ENCODE peak calls at places on chromosomes 13 and 19, in eight cellular contexts. N is glutamatergic neuron, C is AG08396, L is fibroblast of lung, B is progenitor cell of endocrine pancreas, I is anterior cingulate cortex, T is sciatic nerve, O is neural progenitor cell. X is an unnamed sample.

GRCh38 chr13:49877629-49878218 is 58.4 kb downstream of the SPRYD7 start:
- DNase-seq in L (peak; percentile 6), T (no peak), O (peak; percentile 41), I (no peak), C (no peak), B (no peak), N (no peak), X (peak; percentile 24)

GRCh38 chr13:42369071-42369795 is 97.3 kb downstream of the AKAP11 start:
- DNase-seq in I (no peak), T (no peak), N (no peak), L (no peak), C (no peak), O (no peak), B (no peak), X (no peak)

GRCh38 chr13:113802090-113802531 is 43.1 kb downstream of the TMEM255B start:
- DNase-seq in O (peak; percentile 67), T (peak; percentile 84), B (no peak), I (no peak), C (peak; percentile 94), N (peak; percentile 63), L (peak; percentile 72), X (peak; percentile 68)

GRCh38 chr13:25137624-25137892 is 34.5 kb downstream of the AMER2 start:
- DNase-seq in T (no peak), I (no peak), L (no peak), N (no peak), C (no peak), O (no peak), B (no peak), X (no peak)

GRCh38 chr19:18737337-18737953 is 53.7 kb downstream of the COMP start:
- DNase-seq in B (no peak), C (no peak), T (no peak), I (no peak), O (peak; percentile 39), L (peak; percentile 10), N (no peak), X (no peak)

GRCh38 chr13:50797081-50797480 is 46.4 kb downstream of the DLEU7 start:
- DNase-seq in T (no peak), I (no peak), L (no peak), C (no peak), N (no peak), B (no peak), O (no peak), X (no peak)

GRCh38 chr19:23554548-23554947 is 132.5 kb downstream of the ZNF675 start:
- DNase-seq in N (no peak), C (no peak), B (no peak), T (no peak), I (no peak), L (no peak), O (no peak), X (no peak)

GRCh38 chr19:3852614-3853254 is 16.1 kb downstream of the ZFR2 start:
- DNase-seq in I (no peak), O (no peak), C (peak; percentile 83), N (no peak), T (no peak), B (no peak), L (peak; percentile 86), X (no peak)

GRCh38 chr19:38003427-38004099 is 96.6 kb downstream of the SIPA1L3 start:
- DNase-seq in N (peak; percentile 76), C (peak; percentile 45), B (no peak), T (peak; percentile 76), I (peak; percentile 54), L (peak; percentile 92), O (peak; percentile 85), X (no peak)

GRCh38 chr13:57631607-57632275 is at the start of gene PCDH17:
- DNase-seq in L (peak; percentile 74), N (peak; percentile 50), T (peak; percentile 56), O (peak; percentile 70), I (peak; percentile 77), B (peak; percentile 14), C (peak; percentile 22), X (peak; percentile 80)

GRCh38 chr19:47133021-47133471 is 2.4 kb downstream of the SAE1 start:
- DNase-seq in B (no peak), T (no peak), I (no peak), C (no peak), N (no peak), O (no peak), L (no peak), X (no peak)

GRCh38 chr19:39805120-39805519 is 26.5 kb downstream of the LEUTX start:
- DNase-seq in I (no peak), L (no peak), C (no peak), T (no peak), O (no peak), N (no peak), B (no peak), X (no peak)

GRCh38 chr19:53877361-53877766 is 4.6 kb upstream of the PRKCG start:
- DNase-seq in L (peak; percentile 22), B (no peak), I (no peak), N (no peak), T (no peak), C (no peak), O (no peak), X (no peak)

GRCh38 chr13:112875627-112876026 is 93.4 kb upstream of the MCF2L start:
- DNase-seq in L (no peak), N (peak; percentile 26), I (no peak), T (no peak), O (no peak), C (no peak), B (no peak), X (no peak)

GRCh38 chr13:100440756-100441421 is 147.7 kb downstream of the GGACT start:
- DNase-seq in T (no peak), I (no peak), N (no peak), C (peak; percentile 36), B (no peak), L (peak; percentile 78), O (no peak), X (no peak)

GRCh38 chr19:46967578-46968018 is 52.0 kb upstream of the NPAS1 start:
- DNase-seq in O (no peak), L (no peak), T (no peak), C (no peak), B (no peak), I (no peak), N (no peak), X (no peak)

GRCh38 chr13:62512194-62513141 is 1096.8 kb upstream of the PCDH20 start:
- DNase-seq in T (no peak), C (no peak), L (peak; percentile 1), I (no peak), N (peak; percentile 62), O (peak; percentile 69), B (no peak), X (peak; percentile 55)

GRCh38 chr13:36242761-36243160 is 28.4 kb upstream of the SOHLH2 start:
- DNase-seq in T (no peak), L (no peak), N (no peak), O (no peak), I (no peak), C (no peak), B (no peak), X (no peak)

GRCh38 chr19:40776364-40776763 is 1.0 kb downstream of the MIA start:
- DNase-seq in I (no peak), O (no peak), N (no peak), B (no peak), T (no peak), C (no peak), L (no peak), X (no peak)

GRCh38 chr13:70249332-70250064 is 141.2 kb upstream of the KLHL1 start:
- DNase-seq in C (no peak), I (no peak), L (peak; percentile 83), N (no peak), B (no peak), O (peak; percentile 29), T (no peak), X (no peak)

GRCh38 chr19:1456121-1456900 is 6.4 kb downstream of the APC2 start:
- DNase-seq in C (no peak), N (no peak), B (no peak), T (no peak), I (no peak), O (no peak), L (no peak), X (no peak)

GRCh38 chr19:28553764-28554163 is 659.2 kb downstream of the UQCRFS1 start:
- DNase-seq in I (no peak), C (no peak), N (no peak), T (no peak), O (no peak), B (no peak), L (no peak), X (no peak)

GRCh38 chr13:57353831-57354230 is 186.8 kb downstream of the PRR20E start:
- DNase-seq in C (no peak), T (no peak), N (no peak), O (no peak), B (no peak), L (no peak), I (no peak), X (no peak)

GRCh38 chr19:35061583-35062373 is 20.3 kb downstream of the HPN start:
- DNase-seq in T (no peak), C (no peak), I (no peak), N (no peak), O (no peak), B (no peak), L (peak; percentile 23), X (no peak)

GRCh38 chr13:76687467-76687866 is 198.7 kb downstream of the KCTD12 start:
- DNase-seq in B (no peak), L (no peak), T (no peak), C (no peak), N (no peak), I (no peak), O (no peak), X (no peak)

GRCh38 chr13:45278096-45278645 is 62.8 kb downstream of the TPT1 start:
- DNase-seq in I (no peak), T (no peak), L (peak; percentile 42), N (no peak), C (no peak), B (no peak), O (no peak), X (no peak)

GRCh38 chr13:106527806-106528205 is 7.7 kb downstream of the EFNB2 start:
- DNase-seq in I (no peak), C (no peak), L (no peak), B (no peak), T (no peak), O (no peak), N (no peak), X (no peak)

GRCh38 chr19:34337747-34338146 is 27.2 kb upstream of the GPI start:
- DNase-seq in I (no peak), B (no peak), N (no peak), L (no peak), C (no peak), O (no peak), T (no peak), X (no peak)

X was measured in SK-N-DZ.